ENCODE peak calls at places on chromosomes 16 and 17, in six cellular contexts. One of them, this sample, is unnamed. For H3K36me3 and H3K4me1, the result is how much of the 10 kb centered on the place peaks cover.

GRCh38 chr17:36739208-36739607 is 137.8 kb downstream of the MRM1 start:
- DNase-seq in ovary: no peak
- DNase-seq in effector memory CD4-positive, alpha-beta T cell: no peak
- DNase-seq in IMR-90: no peak
- DNase-seq in neural progenitor cell: no peak
- DNase-seq in left ventricle myocardium inferior: no peak
- DNase-seq in this sample: no peak

GRCh38 chr16:6682142-6682811 is 650.4 kb upstream of the RBFOX1 start:
- DNase-seq in IMR-90: no peak
- DNase-seq in ovary: no peak
- DNase-seq in left ventricle myocardium inferior: no peak
- DNase-seq in effector memory CD4-positive, alpha-beta T cell: no peak
- DNase-seq in neural progenitor cell: peak
- DNase-seq in this sample: peak

GRCh38 chr16:80739523-80739922 is 64.9 kb downstream of the CDYL2 start:
- DNase-seq in effector memory CD4-positive, alpha-beta T cell: no peak
- DNase-seq in left ventricle myocardium inferior: no peak
- DNase-seq in ovary: no peak
- DNase-seq in IMR-90: no peak
- DNase-seq in neural progenitor cell: no peak
- DNase-seq in this sample: no peak

GRCh38 chr17:6467567-6467966 is 23.3 kb downstream of the PIMREG start:
- DNase-seq in neural progenitor cell: no peak
- DNase-seq in IMR-90: no peak
- DNase-seq in effector memory CD4-positive, alpha-beta T cell: no peak
- DNase-seq in ovary: no peak
- DNase-seq in left ventricle myocardium inferior: no peak
- DNase-seq in this sample: no peak

GRCh38 chr17:7484067-7484963 is at the start of gene POLR2A:
- DNase-seq in neural progenitor cell: peak
- DNase-seq in ovary: peak
- DNase-seq in IMR-90: peak
- DNase-seq in effector memory CD4-positive, alpha-beta T cell: peak
- DNase-seq in left ventricle myocardium inferior: peak
- DNase-seq in this sample: peak

GRCh38 chr16:525520-526180 is 1.9 kb upstream of the CAPN15 start:
- DNase-seq in effector memory CD4-positive, alpha-beta T cell: peak
- DNase-seq in ovary: no peak
- DNase-seq in left ventricle myocardium inferior: no peak
- DNase-seq in IMR-90: peak
- DNase-seq in neural progenitor cell: no peak
- DNase-seq in this sample: no peak

GRCh38 chr17:7323731-7324437 is 5.3 kb downstream of the NEURL4 start:
- DNase-seq in IMR-90: peak
- DNase-seq in ovary: no peak
- DNase-seq in effector memory CD4-positive, alpha-beta T cell: peak
- DNase-seq in neural progenitor cell: peak
- DNase-seq in left ventricle myocardium inferior: peak
- DNase-seq in this sample: no peak

GRCh38 chr17:77802811-77803220 is 155.7 kb upstream of the TNRC6C start:
- DNase-seq in left ventricle myocardium inferior: no peak
- DNase-seq in effector memory CD4-positive, alpha-beta T cell: no peak
- DNase-seq in ovary: no peak
- DNase-seq in neural progenitor cell: peak
- DNase-seq in IMR-90: peak
- DNase-seq in this sample: no peak

GRCh38 chr16:70715113-70715711 is 29.4 kb upstream of the MTSS2 start:
- DNase-seq in neural progenitor cell: no peak
- DNase-seq in IMR-90: peak
- DNase-seq in ovary: peak
- DNase-seq in effector memory CD4-positive, alpha-beta T cell: no peak
- DNase-seq in left ventricle myocardium inferior: peak
- DNase-seq in this sample: no peak

GRCh38 chr17:56879280-56879679 is 34.6 kb downstream of the TRIM25 start:
- DNase-seq in left ventricle myocardium inferior: no peak
- DNase-seq in effector memory CD4-positive, alpha-beta T cell: no peak
- DNase-seq in neural progenitor cell: no peak
- DNase-seq in ovary: no peak
- DNase-seq in IMR-90: no peak
- DNase-seq in this sample: no peak

GRCh38 chr17:71251276-71251675 is 869.5 kb upstream of the SOX9 start:
- DNase-seq in effector memory CD4-positive, alpha-beta T cell: no peak
- DNase-seq in neural progenitor cell: no peak
- DNase-seq in IMR-90: peak
- DNase-seq in left ventricle myocardium inferior: no peak
- DNase-seq in ovary: no peak
- DNase-seq in this sample: no peak

GRCh38 chr16:23786964-23787571 is 32.2 kb downstream of the CHP2 start:
- DNase-seq in neural progenitor cell: peak
- DNase-seq in effector memory CD4-positive, alpha-beta T cell: no peak
- DNase-seq in IMR-90: no peak
- DNase-seq in left ventricle myocardium inferior: no peak
- DNase-seq in ovary: no peak
- DNase-seq in this sample: peak

GRCh38 chr16:70715860-70716357 is 30.1 kb upstream of the MTSS2 start:
- DNase-seq in IMR-90: peak
- DNase-seq in left ventricle myocardium inferior: no peak
- DNase-seq in neural progenitor cell: no peak
- DNase-seq in effector memory CD4-positive, alpha-beta T cell: no peak
- DNase-seq in ovary: peak
- DNase-seq in this sample: no peak

GRCh38 chr17:28346199-28346580 is 10.6 kb downstream of the TNFAIP1 start:
- DNase-seq in IMR-90: no peak
- DNase-seq in effector memory CD4-positive, alpha-beta T cell: no peak
- DNase-seq in ovary: no peak
- DNase-seq in left ventricle myocardium inferior: no peak
- DNase-seq in neural progenitor cell: peak
- DNase-seq in this sample: no peak

GRCh38 chr17:75850928-75851692 is 4.0 kb downstream of the WBP2 start:
- DNase-seq in neural progenitor cell: no peak
- DNase-seq in left ventricle myocardium inferior: no peak
- DNase-seq in ovary: no peak
- DNase-seq in IMR-90: no peak
- DNase-seq in effector memory CD4-positive, alpha-beta T cell: no peak
- DNase-seq in this sample: no peak

GRCh38 chr17:43644081-43644480 is 17.6 kb downstream of the MEOX1 start:
- DNase-seq in neural progenitor cell: no peak
- DNase-seq in left ventricle myocardium inferior: no peak
- DNase-seq in IMR-90: no peak
- DNase-seq in effector memory CD4-positive, alpha-beta T cell: no peak
- DNase-seq in ovary: no peak
- DNase-seq in this sample: no peak

GRCh38 chr17:14048169-14048568 is 21.1 kb upstream of the COX10 start:
- DNase-seq in ovary: no peak
- DNase-seq in IMR-90: no peak
- DNase-seq in effector memory CD4-positive, alpha-beta T cell: no peak
- DNase-seq in left ventricle myocardium inferior: no peak
- DNase-seq in neural progenitor cell: peak
- DNase-seq in this sample: no peak

GRCh38 chr17:7218166-7218565 is 1.5 kb downstream of the DLG4 start:
- DNase-seq in left ventricle myocardium inferior: no peak
- DNase-seq in neural progenitor cell: no peak
- DNase-seq in ovary: no peak
- DNase-seq in IMR-90: no peak
- DNase-seq in effector memory CD4-positive, alpha-beta T cell: no peak
- DNase-seq in this sample: no peak

GRCh38 chr17:9237661-9238301 is 216.5 kb downstream of the NTN1 start:
- DNase-seq in IMR-90: no peak
- DNase-seq in ovary: no peak
- DNase-seq in effector memory CD4-positive, alpha-beta T cell: no peak
- DNase-seq in left ventricle myocardium inferior: no peak
- DNase-seq in neural progenitor cell: peak
- DNase-seq in this sample: no peak

GRCh38 chr17:74431568-74432483 is at the start of gene GPRC5C:
- DNase-seq in ovary: peak
- DNase-seq in IMR-90: no peak
- DNase-seq in left ventricle myocardium inferior: peak
- DNase-seq in neural progenitor cell: peak
- DNase-seq in effector memory CD4-positive, alpha-beta T cell: no peak
- DNase-seq in this sample: no peak

GRCh38 chr17:27396045-27396444 is 60.2 kb upstream of the KSR1 start:
- DNase-seq in ovary: no peak
- DNase-seq in IMR-90: no peak
- DNase-seq in neural progenitor cell: no peak
- DNase-seq in left ventricle myocardium inferior: no peak
- DNase-seq in effector memory CD4-positive, alpha-beta T cell: no peak
- DNase-seq in this sample: no peak

GRCh38 chr16:19704321-19705130 is 13.5 kb downstream of the KNOP1 start:
- DNase-seq in neural progenitor cell: no peak
- DNase-seq in IMR-90: peak
- DNase-seq in effector memory CD4-positive, alpha-beta T cell: no peak
- DNase-seq in left ventricle myocardium inferior: no peak
- DNase-seq in ovary: peak
- DNase-seq in this sample: no peak

GRCh38 chr17:79672496-79672895 is 58.2 kb upstream of the ENPP7 start:
- DNase-seq in neural progenitor cell: no peak
- DNase-seq in left ventricle myocardium inferior: no peak
- DNase-seq in IMR-90: no peak
- DNase-seq in ovary: no peak
- DNase-seq in effector memory CD4-positive, alpha-beta T cell: no peak
- DNase-seq in this sample: no peak

GRCh38 chr16:861446-861845 is 60.9 kb upstream of the GNG13 start:
- DNase-seq in IMR-90: no peak
- DNase-seq in neural progenitor cell: no peak
- DNase-seq in effector memory CD4-positive, alpha-beta T cell: no peak
- DNase-seq in left ventricle myocardium inferior: no peak
- DNase-seq in ovary: no peak
- DNase-seq in this sample: no peak

GRCh38 chr17:62628845-62629555 is 1.5 kb downstream of the MRC2 start:
- DNase-seq in IMR-90: peak
- DNase-seq in left ventricle myocardium inferior: no peak
- DNase-seq in effector memory CD4-positive, alpha-beta T cell: no peak
- DNase-seq in neural progenitor cell: peak
- DNase-seq in ovary: peak
- DNase-seq in this sample: no peak

GRCh38 chr17:28926366-28926765 is 23.5 kb upstream of the DHRS13 start:
- DNase-seq in IMR-90: no peak
- DNase-seq in neural progenitor cell: no peak
- DNase-seq in ovary: no peak
- DNase-seq in left ventricle myocardium inferior: no peak
- DNase-seq in effector memory CD4-positive, alpha-beta T cell: no peak
- DNase-seq in this sample: no peak

GRCh38 chr16:49489686-49490320 is 116.2 kb downstream of the C16orf78 start:
- DNase-seq in neural progenitor cell: no peak
- DNase-seq in left ventricle myocardium inferior: no peak
- DNase-seq in effector memory CD4-positive, alpha-beta T cell: no peak
- DNase-seq in IMR-90: no peak
- DNase-seq in ovary: no peak
- DNase-seq in this sample: no peak

GRCh38 chr17:67186782-67187181 is 58.2 kb downstream of the HELZ start:
- DNase-seq in left ventricle myocardium inferior: no peak
- DNase-seq in IMR-90: no peak
- DNase-seq in effector memory CD4-positive, alpha-beta T cell: no peak
- DNase-seq in ovary: no peak
- DNase-seq in neural progenitor cell: no peak
- DNase-seq in this sample: no peak

GRCh38 chr17:80888276-80889160 is 103.1 kb upstream of the CHMP6 start:
- DNase-seq in effector memory CD4-positive, alpha-beta T cell: no peak
- DNase-seq in neural progenitor cell: no peak
- DNase-seq in IMR-90: no peak
- DNase-seq in ovary: no peak
- DNase-seq in left ventricle myocardium inferior: peak
- DNase-seq in this sample: no peak

GRCh38 chr17:51423421-51424160 is 163.2 kb downstream of the UTP18 start:
- DNase-seq in effector memory CD4-positive, alpha-beta T cell: no peak
- DNase-seq in left ventricle myocardium inferior: no peak
- DNase-seq in IMR-90: no peak
- DNase-seq in ovary: no peak
- DNase-seq in neural progenitor cell: no peak
- DNase-seq in this sample: no peak

GRCh38 chr16:9713151-9713550 is 469.1 kb downstream of the GRIN2A start:
- DNase-seq in IMR-90: no peak
- DNase-seq in effector memory CD4-positive, alpha-beta T cell: no peak
- DNase-seq in ovary: no peak
- DNase-seq in left ventricle myocardium inferior: no peak
- DNase-seq in neural progenitor cell: no peak
- DNase-seq in this sample: no peak

GRCh38 chr16:1424028-1424427 is 3.5 kb upstream of the UQCC4 start:
- DNase-seq in IMR-90: no peak
- DNase-seq in ovary: no peak
- DNase-seq in neural progenitor cell: no peak
- DNase-seq in left ventricle myocardium inferior: no peak
- DNase-seq in effector memory CD4-positive, alpha-beta T cell: no peak
- DNase-seq in this sample: no peak

GRCh38 chr17:53335443-53335842 is 487.3 kb upstream of the KIF2B start:
- DNase-seq in neural progenitor cell: no peak
- DNase-seq in ovary: no peak
- DNase-seq in IMR-90: no peak
- DNase-seq in left ventricle myocardium inferior: no peak
- DNase-seq in effector memory CD4-positive, alpha-beta T cell: no peak
- DNase-seq in this sample: no peak

GRCh38 chr16:2813661-2814288 is 3.3 kb upstream of the PRSS21 start:
- DNase-seq in ovary: no peak
- DNase-seq in IMR-90: no peak
- DNase-seq in neural progenitor cell: no peak
- DNase-seq in left ventricle myocardium inferior: no peak
- DNase-seq in effector memory CD4-positive, alpha-beta T cell: no peak
- DNase-seq in this sample: no peak

DNA sequence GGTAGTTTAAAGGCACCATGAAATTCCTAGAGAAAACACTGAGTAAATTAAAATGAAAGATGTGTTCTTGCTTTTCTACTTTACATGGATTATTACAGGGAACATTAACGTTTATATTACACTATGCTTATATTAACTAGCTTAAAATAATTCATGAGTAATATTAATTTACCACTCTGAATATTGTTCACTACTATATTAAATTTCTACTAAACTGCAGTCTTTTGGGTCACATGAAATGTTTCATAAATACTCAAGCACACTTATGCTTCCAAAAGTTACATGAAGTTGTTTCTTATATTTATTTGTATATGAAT is 3.4 kb upstream of the MAP1LC3B start:
- DNase-seq in neural progenitor cell: no peak
- DNase-seq in IMR-90: no peak
- DNase-seq in left ventricle myocardium inferior: no peak
- DNase-seq in ovary: no peak
- DNase-seq in effector memory CD4-positive, alpha-beta T cell: no peak
- DNase-seq in this sample: no peak
- H3K4me3 ChIP-seq in neural progenitor cell: peak
- H3K4me3 ChIP-seq in IMR-90: no peak
- H3K4me3 ChIP-seq in left ventricle myocardium inferior: peak
- H3K4me3 ChIP-seq in ovary: no peak
- H3K4me3 ChIP-seq in effector memory CD4-positive, alpha-beta T cell: peak
- H3K4me3 ChIP-seq in this sample: no peak

GRCh38 chr17:778096-778495 is 4.0 kb downstream of the GLOD4 start:
- DNase-seq in IMR-90: no peak
- DNase-seq in neural progenitor cell: no peak
- DNase-seq in left ventricle myocardium inferior: no peak
- DNase-seq in ovary: no peak
- DNase-seq in effector memory CD4-positive, alpha-beta T cell: no peak
- DNase-seq in this sample: no peak
- H3K36me3 ChIP-seq in IMR-90: under half
- H3K36me3 ChIP-seq in neural progenitor cell: under half
- H3K36me3 ChIP-seq in left ventricle myocardium inferior: half or more
- H3K36me3 ChIP-seq in ovary: under half
- H3K36me3 ChIP-seq in effector memory CD4-positive, alpha-beta T cell: half or more
- H3K36me3 ChIP-seq in this sample: under half

GRCh38 chr16:68287276-68288251 is 23.2 kb downstream of the SLC7A6OS start:
- DNase-seq in IMR-90: peak
- DNase-seq in effector memory CD4-positive, alpha-beta T cell: peak
- DNase-seq in neural progenitor cell: no peak
- DNase-seq in ovary: no peak
- DNase-seq in left ventricle myocardium inferior: peak
- DNase-seq in this sample: no peak
- H3K4me1 ChIP-seq in IMR-90: under half
- H3K4me1 ChIP-seq in effector memory CD4-positive, alpha-beta T cell: half or more
- H3K4me1 ChIP-seq in neural progenitor cell: under half
- H3K4me1 ChIP-seq in ovary: under half
- H3K4me1 ChIP-seq in left ventricle myocardium inferior: half or more
- H3K4me1 ChIP-seq in this sample: under half

GRCh38 chr16:53805113-53805512 is 101.2 kb downstream of the FTO start:
- DNase-seq in ovary: no peak
- DNase-seq in effector memory CD4-positive, alpha-beta T cell: no peak
- DNase-seq in neural progenitor cell: no peak
- DNase-seq in IMR-90: no peak
- DNase-seq in left ventricle myocardium inferior: no peak
- DNase-seq in this sample: no peak
- H3K4me3 ChIP-seq in ovary: no peak
- H3K4me3 ChIP-seq in effector memory CD4-positive, alpha-beta T cell: no peak
- H3K4me3 ChIP-seq in neural progenitor cell: no peak
- H3K4me3 ChIP-seq in IMR-90: no peak
- H3K4me3 ChIP-seq in left ventricle myocardium inferior: no peak
- H3K4me3 ChIP-seq in this sample: no peak

This sample was measured in iPS DF 6.9.